ENCODE peak calls at places on chromosomes 1 and 21, in ten cellular contexts. Y is BE2C; L is PC-3; P is mammary epithelial cell; W is psoas muscle; Q is mesendoderm; U is effector memory CD4-positive, alpha-beta T cell; R is lung; J is upper lobe of left lung; H is keratinocyte. G is an unnamed sample.

GRCh38 chr1:168488153-168488552 is 55.6 kb downstream of the XCL2 start:
- DNase-seq in Y (peak; percentile 20), L (peak; percentile 48), P (peak; percentile 89), W (peak; percentile 63), Q (no peak), U (no peak), R (no peak), J (no peak), H (no peak), G (no peak)

GRCh38 chr1:76059461-76059860 is 15.1 kb upstream of the ST6GALNAC3 start:
- DNase-seq in Y (no peak), L (peak; percentile 83), P (no peak), W (no peak), Q (no peak), U (no peak), R (no peak), J (no peak), H (no peak), G (no peak)

GRCh38 chr1:226110249-226111108 is 48.0 kb downstream of the H3-3A start:
- DNase-seq in Y (peak; percentile 78), L (peak; percentile 71), P (peak; percentile 37), W (peak; percentile 77), Q (peak; percentile 76), U (peak; percentile 34), R (peak; percentile 67), J (peak; percentile 94), H (no peak), G (peak; percentile 13)

GRCh38 chr1:17653728-17654351 is 101.3 kb upstream of the ACTL8 start:
- DNase-seq in Y (peak; percentile 67), L (peak; percentile 58), P (no peak), W (peak; percentile 45), Q (peak; percentile 50), U (no peak), R (no peak), J (no peak), H (no peak), G (peak; percentile 32)

GRCh38 chr1:206144605-206145004 is 27.4 kb upstream of the AVPR1B start:
- DNase-seq in Y (no peak), L (no peak), P (no peak), W (no peak), Q (no peak), U (no peak), R (no peak), J (no peak), H (no peak), G (no peak)

GRCh38 chr1:7407980-7408770 is 362.9 kb upstream of the VAMP3 start:
- DNase-seq in Y (no peak), L (no peak), P (no peak), W (no peak), Q (no peak), U (no peak), R (no peak), J (peak; percentile 70), H (no peak), G (no peak)

GRCh38 chr1:208238710-208239517 is 5.3 kb downstream of the PLXNA2 start:
- DNase-seq in Y (peak; percentile 44), L (peak; percentile 71), P (peak; percentile 80), W (no peak), Q (peak; percentile 87), U (no peak), R (no peak), J (no peak), H (no peak), G (peak; percentile 22)

GRCh38 chr1:171877711-171878110 is 36.4 kb downstream of the DNM3 start:
- DNase-seq in Y (no peak), L (no peak), P (peak; percentile 88), W (no peak), Q (no peak), U (no peak), R (no peak), J (no peak), H (no peak), G (no peak)

GRCh38 chr1:155003227-155003765 is 694 bp downstream of the ZBTB7B start:
- DNase-seq in Y (peak; percentile 44), L (peak; percentile 47), P (no peak), W (peak; percentile 56), Q (peak; percentile 63), U (no peak), R (no peak), J (peak; percentile 88), H (no peak), G (peak; percentile 52)

GRCh38 chr1:155001438-155001687 is 1.2 kb upstream of the ZBTB7B start:
- DNase-seq in Y (no peak), L (no peak), P (no peak), W (no peak), Q (peak; percentile 71), U (no peak), R (no peak), J (no peak), H (no peak), G (no peak)

GRCh38 chr1:155001688-155002474 is 721 bp upstream of the ZBTB7B start:
- DNase-seq in Y (peak; percentile 100), L (peak; percentile 99), P (peak; percentile 99), W (peak; percentile 100), Q (peak; percentile 100), U (peak; percentile 97), R (peak; percentile 100), J (peak; percentile 98), H (peak; percentile 97), G (peak; percentile 100)

GRCh38 chr1:155003766-155004351 is 1.3 kb downstream of the ZBTB7B start:
- DNase-seq in Y (no peak), L (peak; percentile 59), P (no peak), W (peak; percentile 86), Q (peak; percentile 72), U (no peak), R (peak; percentile 74), J (peak; percentile 90), H (no peak), G (peak; percentile 33)

DNA sequence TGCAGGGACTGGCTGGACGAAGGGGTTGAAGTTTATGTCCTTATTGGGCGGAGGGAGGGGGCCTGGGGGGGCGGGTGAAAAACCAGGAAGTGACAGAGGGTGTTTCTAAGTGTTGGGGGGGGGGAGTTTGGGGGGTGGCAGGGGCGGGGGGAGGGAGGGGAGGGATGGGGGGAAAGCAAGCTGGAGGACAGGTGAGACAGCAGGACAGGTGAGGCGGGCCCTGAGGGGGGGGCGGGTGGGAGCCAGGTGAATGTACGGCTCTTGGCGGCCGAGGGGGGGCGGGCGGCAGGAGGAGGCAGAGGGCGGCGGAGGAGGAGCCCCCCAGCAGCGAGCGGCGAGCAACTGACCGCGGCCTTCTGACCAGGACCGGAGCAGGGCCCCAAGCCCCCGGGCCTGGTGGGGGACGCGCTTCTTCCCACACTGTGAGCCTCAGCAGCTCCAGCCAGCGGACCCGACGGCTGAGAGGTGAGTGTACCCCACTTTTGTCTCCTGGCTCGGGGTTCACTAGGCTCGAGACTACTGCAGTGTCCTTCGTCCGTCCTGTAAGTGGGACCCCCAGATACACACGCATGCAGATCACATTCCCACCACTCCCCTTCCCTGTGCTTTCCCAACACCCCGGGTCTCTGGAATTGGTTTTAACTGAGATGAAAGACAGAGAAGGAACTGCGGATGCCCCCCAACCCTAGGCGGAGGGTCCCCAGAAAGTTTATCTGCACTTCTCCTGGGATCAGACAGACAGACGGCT is at the start of gene ZBTB7B:
- DNase-seq in Y (no peak), L (peak; percentile 30), P (no peak), W (peak; percentile 60), Q (no peak), U (no peak), R (no peak), J (peak; percentile 91), H (no peak), G (peak; percentile 47)
- H3K4me1 ChIP-seq in Y (peaks cover 10% of the 10 kb centered on the region), L (peaks cover 57% of the 10 kb centered on the region), P (peaks cover 42% of the 10 kb centered on the region), W (peaks cover 47% of the 10 kb centered on the region), Q (peaks cover 10% of the 10 kb centered on the region), U (peaks cover 61% of the 10 kb centered on the region), R (peaks cover 14% of the 10 kb centered on the region), J (peaks cover 58% of the 10 kb centered on the region), H (peaks cover 48% of the 10 kb centered on the region), G (peaks cover 20% of the 10 kb centered on the region)

GRCh38 chr21:28932717-28933116 is 60.0 kb downstream of the LTN1 start:
- DNase-seq in Y (no peak), L (no peak), P (no peak), W (no peak), Q (no peak), U (no peak), R (no peak), J (no peak), H (no peak), G (no peak)
- H3K36me3 ChIP-seq in Y (peaks cover 31% of the 10 kb centered on the region), L (peaks cover 31% of the 10 kb centered on the region), P (peaks cover 23% of the 10 kb centered on the region), W (peaks cover 86% of the 10 kb centered on the region), Q (no peaks in the 10 kb centered on the region), U (peaks cover 32% of the 10 kb centered on the region), R (peaks cover 21% of the 10 kb centered on the region), J (no peaks in the 10 kb centered on the region), H (peaks cover 10% of the 10 kb centered on the region), G (peaks cover 12% of the 10 kb centered on the region)

GRCh38 chr1:165897326-165898303 is 70.2 kb downstream of the UCK2 start:
- DNase-seq in Y (peak; percentile 39), L (no peak), P (no peak), W (no peak), Q (no peak), U (no peak), R (no peak), J (no peak), H (no peak), G (no peak)

GRCh38 chr1:165898837-165899236 is 71.4 kb downstream of the UCK2 start:
- DNase-seq in Y (no peak), L (peak; percentile 50), P (peak; percentile 95), W (peak; percentile 61), Q (peak; percentile 78), U (no peak), R (peak; percentile 51), J (no peak), H (peak; percentile 76), G (no peak)

GRCh38 chr1:165902565-165902964 is 75.2 kb downstream of the UCK2 start:
- DNase-seq in Y (no peak), L (no peak), P (no peak), W (no peak), Q (no peak), U (no peak), R (no peak), J (peak; percentile 57), H (no peak), G (no peak)

GRCh38 chr1:165900576-165901380 is 73.4 kb downstream of the UCK2 start:
- DNase-seq in Y (no peak), L (no peak), P (peak; percentile 78), W (no peak), Q (peak; percentile 44), U (no peak), R (no peak), J (no peak), H (no peak), G (no peak)

DNA sequence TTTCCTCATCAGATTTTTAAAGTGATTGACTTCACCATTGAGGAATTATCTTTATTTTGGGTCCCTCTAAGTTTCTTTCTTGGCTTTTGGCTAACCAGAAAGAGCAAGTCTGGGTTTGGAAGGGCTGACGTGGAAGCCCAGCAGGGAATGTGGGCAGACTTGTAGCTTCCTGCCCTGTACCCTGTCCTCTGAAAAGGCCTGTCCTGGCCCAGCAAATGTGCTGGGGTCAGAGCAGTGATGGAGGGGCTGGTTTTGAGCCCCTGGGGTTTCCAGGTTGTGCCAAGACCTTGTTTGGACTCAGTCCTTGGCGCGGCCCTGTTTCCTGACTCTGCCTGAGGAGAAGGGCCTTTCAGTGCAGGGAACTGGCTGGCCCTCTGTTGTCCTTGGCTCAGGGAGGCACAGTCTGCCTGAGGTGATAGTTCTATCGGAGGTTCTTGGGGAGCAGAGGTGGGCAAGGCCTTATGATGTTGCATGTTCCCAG is 72.1 kb downstream of the UCK2 start:
- DNase-seq in Y (no peak), L (no peak), P (peak; percentile 46), W (peak; percentile 21), Q (no peak), U (no peak), R (no peak), J (no peak), H (no peak), G (no peak)
- H3K4me1 ChIP-seq in Y (peaks cover 5% of the 10 kb centered on the region), L (peaks cover 25% of the 10 kb centered on the region), P (peaks cover 94% of the 10 kb centered on the region), W (peaks cover 46% of the 10 kb centered on the region), Q (peaks cover 2% of the 10 kb centered on the region), U (no peaks in the 10 kb centered on the region), R (peaks cover 13% of the 10 kb centered on the region), J (no peaks in the 10 kb centered on the region), H (peaks cover 75% of the 10 kb centered on the region), G (no peaks in the 10 kb centered on the region)

GRCh38 chr1:150955274-150955673 is 19.4 kb downstream of the CERS2 start:
- DNase-seq in Y (no peak), L (no peak), P (no peak), W (no peak), Q (no peak), U (no peak), R (no peak), J (no peak), H (no peak), G (no peak)

GRCh38 chr1:150960646-150961045 is 14.0 kb downstream of the CERS2 start:
- DNase-seq in Y (no peak), L (no peak), P (no peak), W (no peak), Q (no peak), U (no peak), R (no peak), J (no peak), H (no peak), G (no peak)

GRCh38 chr1:150957666-150958065 is 17.0 kb downstream of the CERS2 start:
- DNase-seq in Y (no peak), L (no peak), P (no peak), W (no peak), Q (no peak), U (no peak), R (no peak), J (no peak), H (no peak), G (no peak)

GRCh38 chr1:150954708-150955107 is 19.9 kb downstream of the CERS2 start:
- DNase-seq in Y (no peak), L (no peak), P (no peak), W (no peak), Q (no peak), U (no peak), R (no peak), J (no peak), H (no peak), G (no peak)
- H3K36me3 ChIP-seq in Y (peaks cover 78% of the 10 kb centered on the region), L (peaks cover 31% of the 10 kb centered on the region), P (peaks cover 35% of the 10 kb centered on the region), W (peaks cover 100% of the 10 kb centered on the region), Q (peaks cover 13% of the 10 kb centered on the region), U (peaks cover 49% of the 10 kb centered on the region), R (peaks cover 34% of the 10 kb centered on the region), J (peaks cover 28% of the 10 kb centered on the region), H (peaks cover 9% of the 10 kb centered on the region), G (peaks cover 69% of the 10 kb centered on the region)

G was measured in HAP-1.